ENCODE peak calls at places on chromosomes 4 and X, in seven cellular contexts. Q, E, V, U, X, F and B are unnamed samples.

GRCh38 chr4:103400405-103400804 is 202.3 kb upstream of the CENPE start:
- DNase-seq in Q (no peak), E (no peak), V (no peak), U (no peak), X (no peak), F (no peak), B (no peak)

GRCh38 chrX:16186380-16187007 is 19.2 kb downstream of the MAGEB17 start:
- DNase-seq in Q (no peak), E (no peak), V (no peak), U (no peak), X (no peak), F (no peak), B (no peak)

GRCh38 chrX:10326578-10326977 is 169.8 kb downstream of the CLCN4 start:
- DNase-seq in Q (no peak), E (peak; percentile 63), V (peak; percentile 6), U (peak; percentile 7), X (no peak), F (no peak), B (peak; percentile 55)

GRCh38 chr4:177455591-177455990 is 13.4 kb upstream of the AGA start:
- DNase-seq in Q (no peak), E (peak; percentile 47), V (no peak), U (no peak), X (no peak), F (no peak), B (peak; percentile 91)

GRCh38 chr4:80614319-80614718 is 278.8 kb downstream of the CFAP299 start:
- DNase-seq in Q (no peak), E (no peak), V (no peak), U (no peak), X (peak; percentile 26), F (no peak), B (no peak)

GRCh38 chr4:20391224-20391623 is 139.5 kb downstream of the SLIT2 start:
- DNase-seq in Q (peak; percentile 46), E (peak; percentile 54), V (no peak), U (no peak), X (no peak), F (no peak), B (no peak)

GRCh38 chrX:134636859-134637258 is 21.4 kb downstream of the PLAC1 start:
- DNase-seq in Q (no peak), E (peak; percentile 51), V (no peak), U (no peak), X (no peak), F (no peak), B (peak; percentile 36)

GRCh38 chr4:76897522-76898384 is at the start of gene SOWAHB:
- DNase-seq in Q (no peak), E (no peak), V (peak; percentile 95), U (peak; percentile 66), X (peak; percentile 93), F (peak; percentile 21), B (no peak)

GRCh38 chrX:9765737-9766098 is at the start of gene GPR143:
- DNase-seq in Q (no peak), E (no peak), V (peak; percentile 27), U (peak; percentile 31), X (no peak), F (no peak), B (no peak)

DNA sequence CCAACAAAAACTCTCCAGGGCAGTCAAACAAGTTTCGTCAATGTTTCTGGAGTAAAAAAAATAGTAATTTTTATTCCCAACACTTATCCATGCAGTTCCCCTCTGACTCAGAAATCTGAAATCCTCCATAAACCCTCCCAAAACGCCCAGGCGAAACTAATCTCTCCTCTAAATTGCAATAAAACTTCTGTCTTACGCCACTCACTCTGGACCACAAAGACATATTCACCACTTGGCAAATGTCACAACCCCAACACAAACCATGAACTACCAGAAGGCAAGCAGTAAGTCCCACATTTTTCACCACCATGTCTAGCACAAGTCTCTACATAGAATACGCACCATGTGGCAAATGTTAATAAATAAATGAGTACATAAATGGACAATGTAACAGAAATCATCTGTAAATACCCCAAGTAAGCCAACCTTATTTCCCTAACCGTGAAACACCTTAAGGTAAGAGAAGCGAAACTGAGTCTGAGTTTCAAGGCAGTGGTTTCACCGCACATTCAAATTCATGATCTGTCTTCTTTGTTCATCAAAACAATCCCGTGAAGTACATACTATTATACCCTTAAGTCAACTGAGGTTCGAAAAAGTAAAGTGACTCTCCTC is 1.6 kb downstream of the PAPSS1 start:
- DNase-seq in Q (peak; percentile 31), E (no peak), V (no peak), U (no peak), X (no peak), F (peak; percentile 36), B (peak; percentile 84)
- H3K4me3 ChIP-seq in Q (peak overlapping the region; percentile 86), E (peak overlapping the region; percentile 93), V (no peak overlapping the region), U (peak overlapping the region; percentile 86), X (no peak overlapping the region), F (peak overlapping the region; percentile 82), B (peak overlapping the region; percentile 93)

GRCh38 chr4:183288955-183289354 is 31.1 kb downstream of the CLDN22 start:
- DNase-seq in Q (no peak), E (no peak), V (no peak), U (no peak), X (no peak), F (no peak), B (no peak)
- TF ChIP-seq CTCF in Q (no peak), E (no peak), V (no peak), U (no peak), X (no peak), F (no peak), B (no peak)

GRCh38 chr4:10023050-10023419 is 1.7 kb upstream of the SLC2A9 start:
- DNase-seq in Q (no peak), E (no peak), V (no peak), U (no peak), X (no peak), F (no peak), B (no peak)

GRCh38 chr4:10019521-10020051 is 1.7 kb downstream of the SLC2A9 start:
- DNase-seq in Q (no peak), E (no peak), V (peak; percentile 63), U (no peak), X (peak; percentile 57), F (no peak), B (no peak)

GRCh38 chr4:10020106-10020505 is 1.2 kb downstream of the SLC2A9 start:
- DNase-seq in Q (no peak), E (no peak), V (no peak), U (no peak), X (no peak), F (no peak), B (no peak)

GRCh38 chr4:10022346-10023049 is 1.2 kb upstream of the SLC2A9 start:
- DNase-seq in Q (no peak), E (no peak), V (peak; percentile 84), U (peak; percentile 24), X (no peak), F (no peak), B (no peak)

DNA sequence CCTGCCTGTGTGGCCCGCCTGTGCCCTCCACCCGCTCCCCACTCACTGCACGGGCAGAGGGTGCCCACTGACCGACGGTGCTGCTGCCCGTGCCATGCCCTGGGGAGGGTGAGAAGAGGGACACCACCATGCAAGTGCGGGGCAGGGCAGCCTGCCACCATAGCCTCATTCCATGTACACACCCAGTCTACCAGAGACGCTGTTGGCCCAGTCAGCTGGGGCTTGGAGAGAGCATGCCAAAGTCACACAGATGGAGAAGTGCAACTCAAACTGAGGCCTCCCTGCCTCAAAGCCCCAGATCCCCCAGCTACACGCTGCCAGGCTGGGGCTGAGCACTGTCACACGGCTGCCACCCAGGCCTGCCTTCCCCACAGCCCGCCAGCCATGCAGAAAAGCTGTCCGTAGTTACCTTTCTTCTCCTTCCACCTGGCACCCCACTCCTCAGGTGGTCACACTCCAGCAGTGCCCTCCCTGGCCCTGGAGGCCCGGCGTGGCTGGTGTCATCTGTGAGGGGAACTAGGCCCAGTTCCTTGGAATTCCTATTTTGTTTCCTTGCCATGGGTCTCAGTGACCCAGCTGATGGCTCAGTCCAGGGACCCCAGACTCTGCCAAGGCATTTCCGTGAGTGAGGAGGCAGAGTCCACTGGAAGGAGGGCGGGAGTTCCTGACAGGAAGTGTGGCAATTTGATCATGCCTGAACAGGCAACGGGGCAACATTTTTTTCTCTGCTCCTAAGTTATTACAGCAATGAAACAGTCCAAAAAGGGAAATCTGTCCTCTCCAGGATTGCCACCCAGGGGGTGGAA is at the start of gene SLC2A9:
- DNase-seq in Q (no peak), E (no peak), V (peak; percentile 59), U (no peak), X (no peak), F (no peak), B (no peak)
- H3K4me3 ChIP-seq in Q (no peak within 1 kb of the TSS), E (no peak within 1 kb of the TSS), V (no peak within 1 kb of the TSS), U (no peak within 1 kb of the TSS), X (no peak within 1 kb of the TSS), F (no peak within 1 kb of the TSS), B (no peak within 1 kb of the TSS)

DNA sequence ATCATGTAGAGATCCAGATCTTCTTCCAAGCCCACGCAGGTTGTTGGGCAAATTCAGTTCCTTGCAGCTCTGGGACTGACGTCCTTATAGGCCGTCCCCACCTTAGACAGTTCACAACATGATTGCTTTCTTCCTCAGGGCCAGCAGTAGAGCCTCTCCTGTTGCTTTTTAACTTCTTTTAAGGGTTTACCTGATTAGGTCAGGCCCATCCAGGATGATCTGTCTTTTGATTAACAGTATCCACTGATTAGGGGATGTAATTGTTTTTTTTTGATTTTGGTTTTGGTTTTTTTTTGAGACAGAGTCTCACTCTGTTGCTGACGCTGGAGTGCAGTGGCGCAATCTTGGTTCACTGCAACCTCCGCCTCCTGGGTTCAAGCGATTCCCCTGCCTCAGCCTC is 109.1 kb upstream of the BMPR1B start:
- DNase-seq in Q (no peak), E (no peak), V (no peak), U (no peak), X (no peak), F (no peak), B (no peak)
- TF ChIP-seq CTCF in Q (no peak), E (no peak), V (no peak), U (no peak), X (no peak), F (no peak), B (no peak)

GRCh38 chr4:1466034-1466960 is 60.1 kb upstream of the NKX1-1 start:
- DNase-seq in Q (no peak), E (no peak), V (no peak), U (no peak), X (no peak), F (no peak), B (no peak)

GRCh38 chr4:1463088-1463926 is 57.1 kb upstream of the NKX1-1 start:
- DNase-seq in Q (peak; percentile 0), E (peak; percentile 38), V (no peak), U (no peak), X (no peak), F (no peak), B (peak; percentile 37)

GRCh38 chr4:1465173-1466033 is 59.2 kb upstream of the NKX1-1 start:
- DNase-seq in Q (no peak), E (no peak), V (no peak), U (no peak), X (no peak), F (no peak), B (no peak)

GRCh38 chr4:1463927-1464540 is 57.8 kb upstream of the NKX1-1 start:
- DNase-seq in Q (no peak), E (no peak), V (no peak), U (no peak), X (no peak), F (no peak), B (no peak)

DNA sequence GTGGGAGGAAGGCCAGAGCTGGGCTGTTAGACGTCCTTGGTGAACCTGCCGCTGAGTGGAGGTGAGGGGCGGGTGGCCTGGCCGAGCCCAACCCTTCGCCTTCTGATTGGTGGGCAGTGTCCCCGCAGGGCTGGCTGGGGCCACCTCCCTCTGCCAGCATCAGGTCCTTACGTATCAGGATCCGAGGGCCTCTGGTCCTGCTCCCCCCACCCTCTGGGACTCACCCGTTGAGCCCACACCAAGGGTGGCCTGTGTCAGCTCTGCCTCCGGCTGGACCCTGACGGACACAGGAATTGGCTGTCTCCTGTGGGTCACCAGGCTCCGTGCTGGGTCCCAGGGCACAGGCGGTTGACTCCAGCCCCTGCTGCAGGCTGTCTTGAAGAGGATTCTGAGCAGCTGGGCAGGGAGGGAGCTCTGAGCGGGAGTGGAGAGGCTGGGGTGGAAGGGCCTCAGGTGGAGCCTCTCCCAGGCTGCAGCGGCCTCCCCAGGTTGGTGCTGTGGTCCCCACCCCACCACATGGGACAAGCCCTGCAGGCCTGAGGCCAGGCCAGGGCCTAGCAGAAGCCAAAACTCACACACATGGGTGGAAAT is 58.4 kb upstream of the NKX1-1 start:
- DNase-seq in Q (no peak), E (no peak), V (no peak), U (no peak), X (no peak), F (no peak), B (no peak)
- H3K4me3 ChIP-seq in Q (no peak overlapping the region), E (no peak overlapping the region), V (no peak overlapping the region), U (no peak overlapping the region), X (no peak overlapping the region), F (no peak overlapping the region), B (no peak overlapping the region)